ENCODE peak calls at places on chromosome 17, in four cellular contexts. One of them, this sample, is unnamed.

GRCh38 chr17:38554430-38555350 is 51.1 kb downstream of the SRCIN1 start:
- DNase-seq in SK-N-SH: no peak
- DNase-seq in GM12878: no peak
- DNase-seq in NT2/D1: no peak
- DNase-seq in this sample: no peak

GRCh38 chr17:15273141-15273793 is 8.1 kb upstream of the PMP22 start:
- DNase-seq in NT2/D1: no peak
- DNase-seq in SK-N-SH: no peak
- DNase-seq in GM12878: no peak
- DNase-seq in this sample: no peak

GRCh38 chr17:38338053-38338452 is 5.7 kb downstream of the GPR179 start:
- DNase-seq in NT2/D1: no peak
- DNase-seq in GM12878: no peak
- DNase-seq in SK-N-SH: no peak
- DNase-seq in this sample: no peak

GRCh38 chr17:72474740-72475477 is 354.1 kb downstream of the SOX9 start:
- DNase-seq in GM12878: no peak
- DNase-seq in NT2/D1: no peak
- DNase-seq in SK-N-SH: peak
- DNase-seq in this sample: no peak

GRCh38 chr17:27751622-27752490 is 48.5 kb downstream of the NOS2 start:
- DNase-seq in SK-N-SH: no peak
- DNase-seq in NT2/D1: no peak
- DNase-seq in GM12878: no peak
- DNase-seq in this sample: no peak

GRCh38 chr17:81429353-81429774 is 34.1 kb downstream of the BAHCC1 start:
- DNase-seq in NT2/D1: no peak
- DNase-seq in GM12878: no peak
- DNase-seq in SK-N-SH: peak
- DNase-seq in this sample: no peak

GRCh38 chr17:31488982-31489294 is 97.5 kb downstream of the RAB11FIP4 start:
- DNase-seq in NT2/D1: no peak
- DNase-seq in GM12878: no peak
- DNase-seq in SK-N-SH: no peak
- DNase-seq in this sample: no peak

GRCh38 chr17:13114601-13115024 is 96.8 kb upstream of the ELAC2 start:
- DNase-seq in SK-N-SH: peak
- DNase-seq in GM12878: no peak
- DNase-seq in NT2/D1: peak
- DNase-seq in this sample: peak

GRCh38 chr17:59711936-59712335 is 4.5 kb downstream of the VMP1 start:
- DNase-seq in GM12878: no peak
- DNase-seq in NT2/D1: no peak
- DNase-seq in SK-N-SH: no peak
- DNase-seq in this sample: no peak

GRCh38 chr17:75261336-75262111 is at the start of the genes GGA3 and MRPS7:
- DNase-seq in SK-N-SH: peak
- DNase-seq in NT2/D1: no peak
- DNase-seq in GM12878: peak
- DNase-seq in this sample: peak

GRCh38 chr17:57255182-57255775 is 1.0 kb upstream of the MSI2 start:
- DNase-seq in SK-N-SH: no peak
- DNase-seq in GM12878: no peak
- DNase-seq in NT2/D1: no peak
- DNase-seq in this sample: no peak

GRCh38 chr17:20184191-20184590 is 175.0 kb downstream of the SPECC1 start:
- DNase-seq in SK-N-SH: no peak
- DNase-seq in GM12878: no peak
- DNase-seq in NT2/D1: no peak
- DNase-seq in this sample: no peak

GRCh38 chr17:76585048-76585648 is 512 bp downstream of the ST6GALNAC2 start:
- DNase-seq in NT2/D1: no peak
- DNase-seq in SK-N-SH: no peak
- DNase-seq in GM12878: no peak
- DNase-seq in this sample: no peak

GRCh38 chr17:42798011-42798382 is 507 bp downstream of the COA3 start:
- DNase-seq in GM12878: no peak
- DNase-seq in SK-N-SH: no peak
- DNase-seq in NT2/D1: no peak
- DNase-seq in this sample: no peak
- TF ChIP-seq YY1 in GM12878: no peak
- TF ChIP-seq YY1 in SK-N-SH: no peak
- TF ChIP-seq YY1 in NT2/D1: no peak
- TF ChIP-seq YY1 in this sample: no peak

GRCh38 chr17:78255029-78255656 is 23.7 kb downstream of the TMEM235 start:
- DNase-seq in SK-N-SH: no peak
- DNase-seq in NT2/D1: no peak
- DNase-seq in GM12878: no peak
- DNase-seq in this sample: no peak
- TF ChIP-seq YY1 in SK-N-SH: no peak
- TF ChIP-seq YY1 in NT2/D1: no peak
- TF ChIP-seq YY1 in GM12878: no peak
- TF ChIP-seq YY1 in this sample: no peak

GRCh38 chr17:70327723-70328122 is 158.4 kb downstream of the KCNJ2 start:
- DNase-seq in GM12878: no peak
- DNase-seq in NT2/D1: no peak
- DNase-seq in SK-N-SH: no peak
- DNase-seq in this sample: no peak

GRCh38 chr17:70327279-70327678 is 157.9 kb downstream of the KCNJ2 start:
- DNase-seq in NT2/D1: no peak
- DNase-seq in SK-N-SH: no peak
- DNase-seq in GM12878: no peak
- DNase-seq in this sample: no peak

GRCh38 chr17:70332811-70333210 is 163.5 kb downstream of the KCNJ2 start:
- DNase-seq in GM12878: no peak
- DNase-seq in SK-N-SH: no peak
- DNase-seq in NT2/D1: no peak
- DNase-seq in this sample: no peak

GRCh38 chr17:70332356-70332755 is 163.0 kb downstream of the KCNJ2 start:
- DNase-seq in GM12878: no peak
- DNase-seq in SK-N-SH: no peak
- DNase-seq in NT2/D1: no peak
- DNase-seq in this sample: no peak

GRCh38 chr17:70329751-70330150 is 160.4 kb downstream of the KCNJ2 start:
- DNase-seq in NT2/D1: no peak
- DNase-seq in SK-N-SH: no peak
- DNase-seq in GM12878: no peak
- DNase-seq in this sample: no peak
- TF ChIP-seq YY1 in NT2/D1: no peak
- TF ChIP-seq YY1 in SK-N-SH: no peak
- TF ChIP-seq YY1 in GM12878: no peak
- TF ChIP-seq YY1 in this sample: no peak

GRCh38 chr17:45338996-45339535 is 22.2 kb upstream of the MAP3K14 start:
- DNase-seq in NT2/D1: no peak
- DNase-seq in GM12878: no peak
- DNase-seq in SK-N-SH: no peak
- DNase-seq in this sample: no peak
- TF ChIP-seq YY1 in NT2/D1: no peak
- TF ChIP-seq YY1 in GM12878: no peak
- TF ChIP-seq YY1 in SK-N-SH: no peak
- TF ChIP-seq YY1 in this sample: no peak